ENCODE peak calls at places on chromosomes 2 and 18, in four cellular contexts. One of them, this sample, is unnamed.

GRCh38 chr2:200026838-200027237 is 71.5 kb downstream of the MAIP1 start:
- DNase-seq in effector CD4-positive, alpha-beta T cell: no peak
- DNase-seq in stimulated activated CD4-positive, alpha-beta T cell treated with anti-CD3 and anti-CD28 coated beads, Interleukin-12 subunit alpha, Interleukin-12 subunit beta, amount 100 ng/mL, for 48 hours: no peak
- DNase-seq in stimulated activated CD8-positive, alpha-beta memory T cell treated with anti-CD3 and anti-CD28 coated beads, Interleukin-15, amount 100 ng/mL, for 1 hour: no peak
- DNase-seq in this sample: no peak

GRCh38 chr18:48834421-48835011 is 116.2 kb downstream of the SMAD7 start:
- DNase-seq in stimulated activated CD4-positive, alpha-beta T cell treated with anti-CD3 and anti-CD28 coated beads, Interleukin-12 subunit alpha, Interleukin-12 subunit beta, amount 100 ng/mL, for 48 hours: peak
- DNase-seq in effector CD4-positive, alpha-beta T cell: peak
- DNase-seq in stimulated activated CD8-positive, alpha-beta memory T cell treated with anti-CD3 and anti-CD28 coated beads, Interleukin-15, amount 100 ng/mL, for 1 hour: peak
- DNase-seq in this sample: peak

GRCh38 chr2:124328397-124328796 is 303.3 kb downstream of the CNTNAP5 start:
- DNase-seq in stimulated activated CD8-positive, alpha-beta memory T cell treated with anti-CD3 and anti-CD28 coated beads, Interleukin-15, amount 100 ng/mL, for 1 hour: no peak
- DNase-seq in stimulated activated CD4-positive, alpha-beta T cell treated with anti-CD3 and anti-CD28 coated beads, Interleukin-12 subunit alpha, Interleukin-12 subunit beta, amount 100 ng/mL, for 48 hours: no peak
- DNase-seq in effector CD4-positive, alpha-beta T cell: no peak
- DNase-seq in this sample: no peak

GRCh38 chr2:201151127-201152074 is 31.5 kb upstream of the CASP10 start:
- DNase-seq in effector CD4-positive, alpha-beta T cell: no peak
- DNase-seq in stimulated activated CD8-positive, alpha-beta memory T cell treated with anti-CD3 and anti-CD28 coated beads, Interleukin-15, amount 100 ng/mL, for 1 hour: no peak
- DNase-seq in stimulated activated CD4-positive, alpha-beta T cell treated with anti-CD3 and anti-CD28 coated beads, Interleukin-12 subunit alpha, Interleukin-12 subunit beta, amount 100 ng/mL, for 48 hours: no peak
- DNase-seq in this sample: no peak

GRCh38 chr18:69717586-69717985 is 230.1 kb downstream of the CD226 start:
- DNase-seq in effector CD4-positive, alpha-beta T cell: no peak
- DNase-seq in stimulated activated CD4-positive, alpha-beta T cell treated with anti-CD3 and anti-CD28 coated beads, Interleukin-12 subunit alpha, Interleukin-12 subunit beta, amount 100 ng/mL, for 48 hours: no peak
- DNase-seq in stimulated activated CD8-positive, alpha-beta memory T cell treated with anti-CD3 and anti-CD28 coated beads, Interleukin-15, amount 100 ng/mL, for 1 hour: no peak
- DNase-seq in this sample: no peak

GRCh38 chr2:240123821-240124650 is 12.1 kb downstream of the COPS9 start:
- DNase-seq in effector CD4-positive, alpha-beta T cell: no peak
- DNase-seq in stimulated activated CD8-positive, alpha-beta memory T cell treated with anti-CD3 and anti-CD28 coated beads, Interleukin-15, amount 100 ng/mL, for 1 hour: no peak
- DNase-seq in stimulated activated CD4-positive, alpha-beta T cell treated with anti-CD3 and anti-CD28 coated beads, Interleukin-12 subunit alpha, Interleukin-12 subunit beta, amount 100 ng/mL, for 48 hours: no peak
- DNase-seq in this sample: no peak

GRCh38 chr2:15800489-15801329 is 139.6 kb upstream of the MYCN start:
- DNase-seq in stimulated activated CD4-positive, alpha-beta T cell treated with anti-CD3 and anti-CD28 coated beads, Interleukin-12 subunit alpha, Interleukin-12 subunit beta, amount 100 ng/mL, for 48 hours: no peak
- DNase-seq in stimulated activated CD8-positive, alpha-beta memory T cell treated with anti-CD3 and anti-CD28 coated beads, Interleukin-15, amount 100 ng/mL, for 1 hour: no peak
- DNase-seq in effector CD4-positive, alpha-beta T cell: no peak
- DNase-seq in this sample: no peak

GRCh38 chr18:43277164-43277600 is at the start of gene SYT4:
- DNase-seq in stimulated activated CD4-positive, alpha-beta T cell treated with anti-CD3 and anti-CD28 coated beads, Interleukin-12 subunit alpha, Interleukin-12 subunit beta, amount 100 ng/mL, for 48 hours: no peak
- DNase-seq in effector CD4-positive, alpha-beta T cell: no peak
- DNase-seq in stimulated activated CD8-positive, alpha-beta memory T cell treated with anti-CD3 and anti-CD28 coated beads, Interleukin-15, amount 100 ng/mL, for 1 hour: no peak
- DNase-seq in this sample: no peak

GRCh38 chr2:84649487-84650142 is 133.3 kb downstream of the DNAH6 start:
- DNase-seq in stimulated activated CD4-positive, alpha-beta T cell treated with anti-CD3 and anti-CD28 coated beads, Interleukin-12 subunit alpha, Interleukin-12 subunit beta, amount 100 ng/mL, for 48 hours: no peak
- DNase-seq in stimulated activated CD8-positive, alpha-beta memory T cell treated with anti-CD3 and anti-CD28 coated beads, Interleukin-15, amount 100 ng/mL, for 1 hour: no peak
- DNase-seq in effector CD4-positive, alpha-beta T cell: no peak
- DNase-seq in this sample: no peak

GRCh38 chr2:60505861-60506260 is 47.6 kb downstream of the BCL11A start:
- DNase-seq in stimulated activated CD8-positive, alpha-beta memory T cell treated with anti-CD3 and anti-CD28 coated beads, Interleukin-15, amount 100 ng/mL, for 1 hour: no peak
- DNase-seq in effector CD4-positive, alpha-beta T cell: no peak
- DNase-seq in stimulated activated CD4-positive, alpha-beta T cell treated with anti-CD3 and anti-CD28 coated beads, Interleukin-12 subunit alpha, Interleukin-12 subunit beta, amount 100 ng/mL, for 48 hours: no peak
- DNase-seq in this sample: no peak